ENCODE peak calls at places on chromosome 10, in ten cellular contexts. K, O, S, A, Y, M, C, R, G and Z are unnamed samples.

GRCh38 chr10:70052462-70053211 is at the start of gene MACROH2A2:
- DNase-seq in O (peak; percentile 69), Y (peak; percentile 63), R (peak; percentile 20), G (no peak), K (peak; percentile 30), C (peak; percentile 66), M (peak; percentile 85), A (peak; percentile 94), S (no peak), Z (no peak)

GRCh38 chr10:17088118-17088806 is 41.3 kb downstream of the CUBN start:
- DNase-seq in G (no peak), R (no peak), K (no peak), C (peak; percentile 82), S (no peak), O (no peak), Y (no peak), A (no peak), M (no peak), Z (no peak)

GRCh38 chr10:71079761-71080380 is 132.5 kb upstream of the UNC5B start:
- DNase-seq in Y (no peak), C (no peak), A (peak; percentile 35), S (peak; percentile 11), R (no peak), G (no peak), K (no peak), O (no peak), M (no peak), Z (no peak)

GRCh38 chr10:122051609-122052385 is 62.8 kb downstream of the TACC2 start:
- DNase-seq in G (peak; percentile 28), M (peak; percentile 73), A (peak; percentile 92), S (no peak), C (peak; percentile 65), Y (peak; percentile 67), R (peak; percentile 65), O (peak; percentile 51), K (no peak), Z (peak; percentile 28)

GRCh38 chr10:97553575-97554100 is 18.9 kb upstream of the ANKRD2 start:
- DNase-seq in K (no peak), M (peak; percentile 84), R (peak; percentile 73), O (peak; percentile 56), G (no peak), S (no peak), Y (peak; percentile 35), A (peak; percentile 96), C (peak; percentile 70), Z (no peak)

GRCh38 chr10:69745698-69746097 is 56.0 kb upstream of the COL13A1 start:
- DNase-seq in O (no peak), K (no peak), G (no peak), Y (no peak), A (no peak), S (no peak), M (no peak), C (no peak), R (no peak), Z (no peak)

GRCh38 chr10:88986549-88987242 is 3.9 kb upstream of the FAS start:
- DNase-seq in R (peak; percentile 67), Y (peak; percentile 26), G (no peak), O (no peak), S (no peak), C (peak; percentile 37), M (peak; percentile 65), A (no peak), K (no peak), Z (no peak)

GRCh38 chr10:14408139-14408538 is 77.4 kb upstream of the FRMD4A start:
- DNase-seq in Y (no peak), S (no peak), A (no peak), G (no peak), O (no peak), M (no peak), C (no peak), R (no peak), K (no peak), Z (no peak)

GRCh38 chr10:82934429-82934828 is 1059.4 kb downstream of the NRG3 start:
- DNase-seq in S (no peak), R (no peak), Y (no peak), G (no peak), K (no peak), A (peak; percentile 54), O (no peak), M (peak; percentile 59), C (no peak), Z (no peak)

GRCh38 chr10:851891-852290 is 79.6 kb downstream of the LARP4B start:
- DNase-seq in M (no peak), G (no peak), R (no peak), K (peak; percentile 34), Y (no peak), O (no peak), S (peak; percentile 44), C (no peak), A (no peak), Z (no peak)

GRCh38 chr10:48363617-48364355 is 57.3 kb downstream of the MAPK8 start:
- DNase-seq in S (peak; percentile 24), G (peak; percentile 21), R (peak; percentile 20), K (peak; percentile 31), C (peak; percentile 80), Y (peak; percentile 32), A (peak; percentile 48), M (peak; percentile 65), O (peak; percentile 5), Z (no peak)

GRCh38 chr10:130554701-130555410 is 418.7 kb downstream of the GLRX3 start:
- DNase-seq in Y (no peak), C (no peak), S (no peak), K (no peak), R (no peak), O (no peak), A (no peak), G (no peak), M (no peak), Z (no peak)

GRCh38 chr10:5584895-5585516 is 60.2 kb downstream of the CALML3 start:
- DNase-seq in K (peak; percentile 78), M (no peak), O (no peak), Y (no peak), S (no peak), R (no peak), A (no peak), C (peak; percentile 86), G (peak; percentile 97), Z (peak; percentile 66)

GRCh38 chr10:45649296-45649695 is 23.3 kb downstream of the ZFAND4 start:
- DNase-seq in M (no peak), G (no peak), K (no peak), A (no peak), Y (no peak), R (no peak), S (no peak), C (no peak), O (no peak), Z (no peak)

GRCh38 chr10:130017631-130018022 is 53.6 kb upstream of the EBF3 start:
- DNase-seq in O (no peak), M (no peak), R (no peak), K (no peak), C (no peak), S (no peak), Y (no peak), A (no peak), G (no peak), Z (no peak)

GRCh38 chr10:74189999-74190421 is 39.0 kb downstream of the ADK start:
- DNase-seq in O (no peak), K (peak; percentile 39), G (no peak), S (peak; percentile 45), M (peak; percentile 53), A (no peak), Y (peak; percentile 70), C (peak; percentile 93), R (peak; percentile 20), Z (peak; percentile 91)
- TF ChIP-seq CTCF in O (no peak), K (no peak), G (no peak), S (no peak), M (no peak), A (no peak), Y (no peak), C (no peak), R (no peak), Z (no peak)

GRCh38 chr10:47187592-47187991 is 112.4 kb upstream of the GDF10 start:
- DNase-seq in O (no peak), A (peak; percentile 14), G (no peak), R (no peak), S (no peak), M (no peak), C (no peak), Y (no peak), K (no peak), Z (no peak)
- TF ChIP-seq CTCF in O (no peak), A (no peak), G (no peak), R (no peak), S (no peak), M (no peak), C (no peak), Y (no peak), K (no peak), Z (no peak)

GRCh38 chr10:93397020-93397419 is 85.1 kb downstream of the MYOF start:
- DNase-seq in A (no peak), Y (no peak), R (no peak), S (no peak), K (no peak), M (no peak), C (peak; percentile 61), O (no peak), G (no peak), Z (no peak)

GRCh38 chr10:93398528-93398927 is 83.6 kb downstream of the MYOF start:
- DNase-seq in M (no peak), G (no peak), Y (no peak), S (no peak), R (no peak), C (no peak), O (no peak), K (no peak), A (no peak), Z (no peak)

GRCh38 chr10:93392111-93392510 is 90.0 kb downstream of the MYOF start:
- DNase-seq in K (no peak), O (no peak), M (no peak), R (no peak), G (no peak), A (no peak), C (peak; percentile 41), Y (no peak), S (no peak), Z (no peak)

GRCh38 chr10:93390691-93391090 is 91.4 kb downstream of the MYOF start:
- DNase-seq in M (no peak), G (no peak), R (no peak), A (no peak), O (no peak), K (no peak), C (peak; percentile 26), S (no peak), Y (no peak), Z (no peak)

DNA sequence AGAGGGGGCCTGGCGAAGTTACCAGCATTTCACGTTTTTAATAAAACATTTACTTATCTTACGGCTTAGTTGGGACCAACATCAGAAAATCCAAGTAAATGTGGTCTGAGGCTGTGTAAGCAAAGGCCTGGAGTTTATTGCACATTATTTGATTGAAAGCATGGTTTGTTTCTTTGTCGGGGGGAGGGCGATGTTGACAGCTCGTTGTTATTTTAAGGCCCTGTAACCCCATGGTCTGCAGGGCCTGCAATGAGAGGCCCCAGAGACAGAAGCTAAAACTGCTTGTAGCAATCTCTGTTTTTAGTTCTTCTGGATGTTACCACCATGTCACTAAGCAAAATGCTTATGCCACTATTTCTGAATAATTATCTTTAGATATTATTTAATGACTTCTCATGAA is 88.9 kb downstream of the MYOF start:
- DNase-seq in Y (no peak), R (no peak), A (no peak), M (no peak), S (no peak), K (no peak), C (no peak), O (no peak), G (no peak), Z (no peak)
- TF ChIP-seq CTCF in Y (no peak), R (no peak), A (no peak), M (no peak), S (no peak), K (no peak), C (no peak), O (no peak), G (no peak), Z (no peak)

GRCh38 chr10:106863549-106863948 is 301.0 kb downstream of the SORCS1 start:
- DNase-seq in R (no peak), O (no peak), S (no peak), G (no peak), C (no peak), A (peak; percentile 65), M (no peak), Y (no peak), K (no peak), Z (no peak)
- TF ChIP-seq CTCF in R (no peak), O (no peak), S (no peak), G (no peak), C (no peak), A (peak; percentile 72), M (peak; percentile 6), Y (no peak), K (peak; percentile 21), Z (no peak)